ENCODE peak calls at places on chromosomes 12 and 14, in six cellular contexts. One of them, this sample, is unnamed.

GRCh38 chr14:35341454-35342159 is 49.4 kb downstream of the PSMA6 start:
- DNase-seq in PC-3: peak; percentile 88
- DNase-seq in endodermal cell: peak; percentile 95
- DNase-seq in neuronal stem cell: no peak
- DNase-seq in GM23248: peak; percentile 94
- DNase-seq in MM.1S: no peak
- DNase-seq in this sample: peak; percentile 98

GRCh38 chr12:130186631-130187269 is 24.5 kb downstream of the FZD10 start:
- DNase-seq in PC-3: peak; percentile 25
- DNase-seq in endodermal cell: peak; percentile 79
- DNase-seq in neuronal stem cell: no peak
- DNase-seq in GM23248: no peak
- DNase-seq in MM.1S: no peak
- DNase-seq in this sample: no peak

GRCh38 chr12:12425616-12426015 is 68.7 kb downstream of the BORCS5 start:
- DNase-seq in PC-3: no peak
- DNase-seq in endodermal cell: no peak
- DNase-seq in neuronal stem cell: no peak
- DNase-seq in GM23248: peak; percentile 42
- DNase-seq in MM.1S: no peak
- DNase-seq in this sample: no peak

GRCh38 chr12:26868505-26869494 is 35.8 kb upstream of the ITPR2 start:
- DNase-seq in PC-3: no peak
- DNase-seq in endodermal cell: no peak
- DNase-seq in neuronal stem cell: no peak
- DNase-seq in GM23248: no peak
- DNase-seq in MM.1S: no peak
- DNase-seq in this sample: no peak

GRCh38 chr14:84250863-84251262 is 1279.1 kb upstream of the FLRT2 start:
- DNase-seq in PC-3: no peak
- DNase-seq in endodermal cell: no peak
- DNase-seq in neuronal stem cell: no peak
- DNase-seq in GM23248: no peak
- DNase-seq in MM.1S: no peak
- DNase-seq in this sample: no peak

GRCh38 chr14:68938515-68939423 is 40.3 kb downstream of the ACTN1 start:
- DNase-seq in PC-3: no peak
- DNase-seq in endodermal cell: peak; percentile 75
- DNase-seq in neuronal stem cell: no peak
- DNase-seq in GM23248: no peak
- DNase-seq in MM.1S: no peak
- DNase-seq in this sample: peak; percentile 85

GRCh38 chr12:1760566-1761382 is 59.6 kb upstream of the LRTM2 start:
- DNase-seq in PC-3: no peak
- DNase-seq in endodermal cell: no peak
- DNase-seq in neuronal stem cell: no peak
- DNase-seq in GM23248: peak; percentile 29
- DNase-seq in MM.1S: no peak
- DNase-seq in this sample: no peak

GRCh38 chr14:67574806-67575205 is 25.3 kb downstream of the PIGH start:
- DNase-seq in PC-3: no peak
- DNase-seq in endodermal cell: no peak
- DNase-seq in neuronal stem cell: no peak
- DNase-seq in GM23248: no peak
- DNase-seq in MM.1S: no peak
- DNase-seq in this sample: no peak

GRCh38 chr12:28191018-28191595 is 851 bp downstream of the CCDC91 start:
- DNase-seq in PC-3: peak; percentile 75
- DNase-seq in endodermal cell: no peak
- DNase-seq in neuronal stem cell: no peak
- DNase-seq in GM23248: peak; percentile 86
- DNase-seq in MM.1S: no peak
- DNase-seq in this sample: no peak

GRCh38 chr14:89041245-89041585 is 216.8 kb downstream of the TTC8 start:
- DNase-seq in PC-3: peak; percentile 78
- DNase-seq in endodermal cell: no peak
- DNase-seq in neuronal stem cell: no peak
- DNase-seq in GM23248: no peak
- DNase-seq in MM.1S: no peak
- DNase-seq in this sample: no peak

GRCh38 chr14:76958975-76959710 is 69.4 kb downstream of the IRF2BPL start:
- DNase-seq in PC-3: peak; percentile 57
- DNase-seq in endodermal cell: no peak
- DNase-seq in neuronal stem cell: no peak
- DNase-seq in GM23248: peak; percentile 65
- DNase-seq in MM.1S: no peak
- DNase-seq in this sample: peak; percentile 89

GRCh38 chr12:113537751-113538087 is 66.0 kb upstream of the LHX5 start:
- DNase-seq in PC-3: peak; percentile 43
- DNase-seq in endodermal cell: no peak
- DNase-seq in neuronal stem cell: no peak
- DNase-seq in GM23248: peak; percentile 35
- DNase-seq in MM.1S: no peak
- DNase-seq in this sample: no peak

GRCh38 chr12:48586361-48586760 is 16.5 kb upstream of the LALBA start:
- DNase-seq in PC-3: no peak
- DNase-seq in endodermal cell: no peak
- DNase-seq in neuronal stem cell: no peak
- DNase-seq in GM23248: no peak
- DNase-seq in MM.1S: no peak
- DNase-seq in this sample: no peak

GRCh38 chr14:102695172-102695569 is 82.1 kb upstream of the TRAF3 start:
- DNase-seq in PC-3: no peak
- DNase-seq in endodermal cell: no peak
- DNase-seq in neuronal stem cell: no peak
- DNase-seq in GM23248: no peak
- DNase-seq in MM.1S: no peak
- DNase-seq in this sample: no peak
- H3K9ac ChIP-seq in PC-3: no peak overlapping the region
- H3K9ac ChIP-seq in endodermal cell: no peak overlapping the region
- H3K9ac ChIP-seq in neuronal stem cell: no peak overlapping the region
- H3K9ac ChIP-seq in GM23248: no peak overlapping the region
- H3K9ac ChIP-seq in MM.1S: no peak overlapping the region
- H3K9ac ChIP-seq in this sample: no peak overlapping the region

GRCh38 chr12:31275491-31275890 is 50.5 kb downstream of the SINHCAF start:
- DNase-seq in PC-3: no peak
- DNase-seq in endodermal cell: no peak
- DNase-seq in neuronal stem cell: no peak
- DNase-seq in GM23248: no peak
- DNase-seq in MM.1S: no peak
- DNase-seq in this sample: no peak
- H3K9ac ChIP-seq in PC-3: no peak overlapping the region
- H3K9ac ChIP-seq in endodermal cell: no peak overlapping the region
- H3K9ac ChIP-seq in neuronal stem cell: no peak overlapping the region
- H3K9ac ChIP-seq in GM23248: no peak overlapping the region
- H3K9ac ChIP-seq in MM.1S: no peak overlapping the region
- H3K9ac ChIP-seq in this sample: no peak overlapping the region

DNA sequence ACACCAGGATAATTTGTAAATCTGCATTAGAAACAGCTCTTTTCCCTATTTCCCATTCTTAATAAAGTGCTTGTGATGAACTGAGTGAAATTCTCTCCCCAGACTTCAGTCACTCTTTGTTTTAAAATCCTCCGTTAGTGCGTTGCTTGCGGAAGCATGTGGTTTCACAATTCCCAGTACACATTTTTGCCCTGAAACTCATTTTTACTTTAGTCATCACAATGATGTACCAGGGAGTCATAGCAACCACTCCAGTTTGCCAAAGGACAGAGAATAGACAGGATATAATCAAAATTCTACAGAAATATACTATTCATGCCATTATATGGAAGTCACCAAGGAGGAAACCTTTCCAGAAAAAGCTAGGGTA is 57.9 kb downstream of the GPR135 start:
- DNase-seq in PC-3: peak; percentile 96
- DNase-seq in endodermal cell: no peak
- DNase-seq in neuronal stem cell: no peak
- DNase-seq in GM23248: peak; percentile 97
- DNase-seq in MM.1S: no peak
- DNase-seq in this sample: no peak
- H3K9ac ChIP-seq in PC-3: no peak overlapping the region
- H3K9ac ChIP-seq in endodermal cell: no peak overlapping the region
- H3K9ac ChIP-seq in neuronal stem cell: no peak overlapping the region
- H3K9ac ChIP-seq in GM23248: peak overlapping the region; percentile 71
- H3K9ac ChIP-seq in MM.1S: no peak overlapping the region
- H3K9ac ChIP-seq in this sample: no peak overlapping the region

GRCh38 chr14:99666533-99666932 is 17.6 kb upstream of the CYP46A1 start:
- DNase-seq in PC-3: no peak
- DNase-seq in endodermal cell: no peak
- DNase-seq in neuronal stem cell: no peak
- DNase-seq in GM23248: no peak
- DNase-seq in MM.1S: no peak
- DNase-seq in this sample: peak; percentile 52

GRCh38 chr14:99667045-99667444 is 17.1 kb upstream of the CYP46A1 start:
- DNase-seq in PC-3: no peak
- DNase-seq in endodermal cell: no peak
- DNase-seq in neuronal stem cell: no peak
- DNase-seq in GM23248: no peak
- DNase-seq in MM.1S: no peak
- DNase-seq in this sample: no peak

GRCh38 chr14:99662846-99663245 is 17.9 kb downstream of the HHIPL1 start:
- DNase-seq in PC-3: no peak
- DNase-seq in endodermal cell: no peak
- DNase-seq in neuronal stem cell: no peak
- DNase-seq in GM23248: no peak
- DNase-seq in MM.1S: no peak
- DNase-seq in this sample: peak; percentile 65

GRCh38 chr14:99663716-99664635 is 19.0 kb downstream of the HHIPL1 start:
- DNase-seq in PC-3: no peak
- DNase-seq in endodermal cell: peak; percentile 89
- DNase-seq in neuronal stem cell: no peak
- DNase-seq in GM23248: no peak
- DNase-seq in MM.1S: no peak
- DNase-seq in this sample: no peak

DNA sequence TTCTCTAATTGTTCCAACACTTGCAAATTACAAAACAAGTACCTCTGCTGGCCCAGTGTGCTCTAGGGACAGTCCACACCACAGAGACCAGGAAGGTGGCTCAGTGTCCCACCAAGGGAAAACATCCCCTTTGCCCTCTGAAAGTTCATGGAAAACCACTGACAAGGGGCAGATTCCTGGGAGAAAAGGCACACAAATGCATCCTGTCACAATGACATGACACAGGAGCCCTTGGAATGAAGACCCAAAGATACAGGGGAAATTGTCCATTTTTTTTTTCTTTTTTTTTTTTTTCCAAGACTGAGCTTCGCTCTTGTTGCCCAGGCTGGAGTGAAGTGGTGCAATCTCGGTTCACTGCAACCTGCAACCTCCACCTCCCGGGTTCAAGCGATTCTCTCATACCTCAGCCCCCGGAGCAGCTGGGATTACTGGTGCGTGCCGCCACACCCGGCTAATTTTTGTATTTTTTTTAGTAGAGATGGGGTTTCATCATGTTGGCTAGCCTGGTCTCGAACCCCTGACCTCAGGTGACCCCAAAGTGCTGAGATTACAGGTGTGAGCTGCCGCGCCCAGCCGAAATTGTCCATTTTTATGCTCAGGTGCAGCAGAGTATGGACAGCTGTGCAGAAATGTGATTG is 19.3 kb upstream of the CYP46A1 start:
- DNase-seq in PC-3: no peak
- DNase-seq in endodermal cell: no peak
- DNase-seq in neuronal stem cell: no peak
- DNase-seq in GM23248: no peak
- DNase-seq in MM.1S: no peak
- DNase-seq in this sample: no peak
- H3K9ac ChIP-seq in PC-3: no peak overlapping the region
- H3K9ac ChIP-seq in endodermal cell: no peak overlapping the region
- H3K9ac ChIP-seq in neuronal stem cell: no peak overlapping the region
- H3K9ac ChIP-seq in GM23248: no peak overlapping the region
- H3K9ac ChIP-seq in MM.1S: no peak overlapping the region
- H3K9ac ChIP-seq in this sample: no peak overlapping the region